ENCODE peak calls at places on chromosomes 1 and 21, in four cellular contexts. Q, M, I and V are unnamed samples.

GRCh38 chr1:26887125-26887524 is 3.0 kb downstream of the GPN2 start:
- DNase-seq in Q (no peak), M (peak), I (no peak), V (no peak)

GRCh38 chr1:181732218-181732990 is 249.1 kb downstream of the CACNA1E start:
- DNase-seq in Q (no peak), M (no peak), I (no peak), V (no peak)

GRCh38 chr1:186655877-186656276 is 24.3 kb downstream of the PTGS2 start:
- DNase-seq in Q (no peak), M (no peak), I (no peak), V (no peak)

GRCh38 chr1:155002479-155003226 is at the start of gene ZBTB7B:
- DNase-seq in Q (peak), M (no peak), I (no peak), V (no peak)

GRCh38 chr1:228898582-228898992 is 163.3 kb downstream of the RHOU start:
- DNase-seq in Q (no peak), M (no peak), I (no peak), V (no peak)

GRCh38 chr1:213070399-213070798 is 19.4 kb downstream of the RPS6KC1 start:
- DNase-seq in Q (no peak), M (peak), I (peak), V (peak)

GRCh38 chr1:224513787-224514209 is 79.2 kb upstream of the WDR26 start:
- DNase-seq in Q (peak), M (peak), I (no peak), V (peak)

GRCh38 chr1:2946291-2946690 is 75.0 kb upstream of the ACTRT2 start:
- DNase-seq in Q (no peak), M (no peak), I (no peak), V (no peak)

GRCh38 chr1:27011058-27011764 is 1.4 kb downstream of the TENT5B start:
- DNase-seq in Q (peak), M (no peak), I (no peak), V (no peak)

GRCh38 chr21:15250384-15250783 is 185.6 kb upstream of the NRIP1 start:
- DNase-seq in Q (no peak), M (no peak), I (no peak), V (no peak)

GRCh38 chr21:45407629-45408247 is 2.8 kb downstream of the COL18A1 start:
- DNase-seq in Q (no peak), M (no peak), I (no peak), V (no peak)

GRCh38 chr21:45405271-45405818 is 380 bp downstream of the COL18A1 start:
- DNase-seq in Q (peak), M (peak), I (no peak), V (no peak)

GRCh38 chr21:45405819-45406762 is 1.1 kb downstream of the COL18A1 start:
- DNase-seq in Q (no peak), M (peak), I (no peak), V (peak)

GRCh38 chr21:45408271-45408791 is 3.4 kb downstream of the COL18A1 start:
- DNase-seq in Q (no peak), M (no peak), I (no peak), V (no peak)

GRCh38 chr21:45406801-45407628 is 2.0 kb downstream of the COL18A1 start:
- DNase-seq in Q (no peak), M (no peak), I (no peak), V (peak)
- TF ChIP-seq NFIC in Q (no peak), M (no peak), I (no peak), V (no peak)

GRCh38 chr1:7705908-7706216 is 65.2 kb upstream of the VAMP3 start:
- DNase-seq in Q (no peak), M (no peak), I (no peak), V (no peak)

GRCh38 chr1:7707527-7707926 is 63.6 kb upstream of the VAMP3 start:
- DNase-seq in Q (no peak), M (no peak), I (no peak), V (no peak)

GRCh38 chr1:7705048-7705907 is 65.8 kb upstream of the VAMP3 start:
- DNase-seq in Q (no peak), M (peak), I (no peak), V (no peak)

GRCh38 chr1:7712731-7713323 is 58.3 kb upstream of the VAMP3 start:
- DNase-seq in Q (no peak), M (no peak), I (no peak), V (no peak)

DNA sequence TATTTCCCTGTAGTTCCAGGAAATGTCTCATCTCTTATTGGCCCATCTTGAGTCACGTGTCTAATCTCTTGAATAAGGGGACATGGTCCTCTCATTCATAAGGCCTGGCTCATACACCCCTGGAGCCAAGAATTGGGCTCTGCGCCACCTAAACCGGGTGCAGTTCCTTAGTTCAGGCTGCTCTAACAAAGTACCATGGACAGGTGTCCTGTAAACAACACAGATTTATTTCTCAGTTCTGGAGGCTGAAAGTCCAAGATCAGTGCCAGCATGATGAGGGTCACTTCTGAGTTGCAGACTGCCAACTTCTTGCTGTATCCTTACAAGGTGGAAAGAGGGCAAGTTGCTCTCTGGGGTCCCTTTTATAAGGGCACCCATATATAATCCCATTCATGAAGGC is 60.2 kb upstream of the VAMP3 start:
- DNase-seq in Q (no peak), M (no peak), I (no peak), V (no peak)
- TF ChIP-seq NFIC in Q (no peak), M (no peak), I (no peak), V (no peak)

DNA sequence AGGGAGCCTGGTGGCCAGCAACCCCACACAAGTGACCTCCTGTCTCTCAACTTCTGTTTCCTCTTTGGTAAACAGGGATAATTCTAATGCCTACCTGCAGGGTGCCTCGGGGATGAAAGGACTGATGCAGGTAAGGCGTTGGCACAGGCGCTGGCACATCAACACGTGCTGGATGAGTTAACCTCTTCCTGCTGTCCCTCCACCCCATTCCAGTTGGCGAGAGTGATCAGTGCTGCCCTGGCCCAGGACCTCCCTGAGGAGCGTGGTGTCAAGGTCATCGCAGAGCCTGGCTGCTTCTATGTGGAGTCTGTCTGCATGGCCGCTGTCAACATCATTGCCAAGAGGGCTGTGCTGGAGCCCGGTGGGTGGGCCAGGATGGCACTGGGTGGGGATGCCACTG is 69.1 kb upstream of the TINAGL1 start:
- DNase-seq in Q (no peak), M (no peak), I (no peak), V (no peak)
- TF ChIP-seq NFIC in Q (no peak), M (no peak), I (no peak), V (no peak)

GRCh38 chr1:67390041-67390887 is 39.9 kb downstream of the SERBP1 start:
- DNase-seq in Q (no peak), M (no peak), I (no peak), V (no peak)
- TF ChIP-seq NFIC in Q (no peak), M (peak), I (no peak), V (no peak)

DNA sequence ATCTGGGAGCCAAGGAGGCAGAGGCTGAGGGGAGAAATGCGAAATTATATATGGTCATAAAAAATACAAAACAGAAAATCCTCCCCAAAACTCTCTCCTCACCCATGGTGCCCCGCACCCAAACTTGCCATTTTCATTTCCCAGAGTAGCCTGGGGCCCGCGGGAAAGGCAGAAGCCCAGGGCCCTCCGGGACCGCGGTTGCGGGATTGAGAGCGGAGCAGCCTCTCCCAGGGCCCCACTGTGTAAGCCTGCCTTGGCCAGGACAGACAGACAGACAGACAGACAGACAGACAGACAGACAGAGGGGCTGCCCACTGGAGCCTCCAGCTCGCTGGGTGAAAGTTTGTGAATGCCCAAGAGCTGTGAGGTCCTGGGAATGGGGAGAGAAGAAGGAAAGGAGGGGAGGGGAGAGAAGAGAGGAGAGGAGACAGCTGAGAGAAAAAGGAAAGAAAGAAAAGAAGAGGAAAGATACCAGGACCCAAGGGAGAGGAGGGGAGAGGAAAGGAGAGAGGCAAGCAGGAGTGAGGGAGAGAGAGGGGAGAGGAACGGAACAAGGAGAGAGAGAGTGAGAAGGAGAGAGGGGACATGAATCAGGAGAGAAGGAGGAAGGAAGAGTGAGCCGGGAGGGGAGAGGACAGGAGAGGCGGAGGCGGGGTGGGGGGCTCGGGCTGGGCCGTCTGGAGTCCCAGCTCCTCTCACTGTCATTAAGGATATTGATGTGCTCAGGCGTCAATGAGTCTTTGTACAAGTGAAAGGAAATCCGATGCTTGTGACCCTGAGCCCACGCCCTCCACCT is 69.3 kb upstream of the CASZ1 start:
- DNase-seq in Q (no peak), M (no peak), I (no peak), V (no peak)
- TF ChIP-seq NFIC in Q (no peak), M (no peak), I (no peak), V (no peak)

GRCh38 chr1:15948091-15948591 is 27.8 kb downstream of the ZBTB17 start:
- DNase-seq in Q (no peak), M (no peak), I (no peak), V (no peak)
- TF ChIP-seq NFIC in Q (no peak), M (no peak), I (no peak), V (no peak)

DNA sequence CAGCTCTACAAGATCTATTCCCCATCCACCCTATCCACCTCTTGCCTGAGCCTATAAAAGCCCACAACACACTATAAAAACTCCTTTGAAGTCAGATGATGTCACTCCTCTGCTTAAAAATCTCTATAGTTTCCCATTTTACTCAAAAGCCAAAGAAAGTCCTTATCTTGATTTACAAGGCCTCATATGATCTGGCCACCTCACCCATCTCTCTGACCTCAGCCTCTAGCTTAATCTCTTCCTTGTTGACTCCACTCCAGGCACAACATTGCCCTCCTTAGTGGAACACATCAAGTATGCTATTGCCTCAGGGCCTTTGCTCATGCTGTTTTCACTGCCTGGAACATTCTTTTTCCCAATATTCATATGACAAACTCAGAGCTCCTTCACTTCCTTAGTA is 33.3 kb downstream of the ZNF281 start:
- DNase-seq in Q (no peak), M (no peak), I (no peak), V (no peak)
- TF ChIP-seq NFIC in Q (no peak), M (no peak), I (no peak), V (no peak)

GRCh38 chr1:208357663-208358507 is 113.7 kb upstream of the PLXNA2 start:
- DNase-seq in Q (no peak), M (no peak), I (no peak), V (no peak)
- TF ChIP-seq NFIC in Q (no peak), M (no peak), I (no peak), V (no peak)

GRCh38 chr1:245074898-245075297 is 79.9 kb upstream of the KIF26B start:
- DNase-seq in Q (no peak), M (no peak), I (no peak), V (no peak)

GRCh38 chr1:245084551-245084950 is 70.2 kb upstream of the KIF26B start:
- DNase-seq in Q (no peak), M (no peak), I (no peak), V (no peak)

GRCh38 chr1:245074232-245074747 is 80.5 kb upstream of the KIF26B start:
- DNase-seq in Q (no peak), M (no peak), I (no peak), V (no peak)

DNA sequence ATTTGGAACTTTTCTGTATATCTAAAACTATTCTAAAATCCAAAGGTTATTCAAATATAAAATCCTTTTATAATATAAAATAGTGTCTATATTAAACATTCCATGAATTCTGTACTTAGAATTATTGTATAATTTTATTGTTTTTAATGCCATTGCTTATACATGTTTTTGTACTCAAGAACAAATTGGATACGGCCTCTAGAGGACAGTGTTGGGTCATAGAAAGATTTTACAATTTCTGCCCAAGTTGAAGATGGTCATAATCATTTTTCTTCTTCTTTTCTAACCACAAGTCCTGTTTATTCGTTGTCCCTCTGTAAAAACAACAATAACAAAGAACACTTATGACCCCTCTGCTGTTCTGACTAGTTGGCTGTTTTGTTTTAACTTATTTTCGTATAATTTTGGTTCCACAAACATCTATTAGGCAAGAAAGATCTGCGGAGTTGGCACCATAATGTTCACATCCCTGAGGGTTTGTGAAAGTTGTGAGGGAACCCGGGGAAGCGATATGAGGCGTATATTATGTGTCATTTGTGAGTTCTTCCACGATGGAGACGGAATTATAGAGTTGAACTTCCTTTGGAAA is 75.7 kb upstream of the KIF26B start:
- DNase-seq in Q (no peak), M (peak), I (no peak), V (peak)
- TF ChIP-seq NFIC in Q (no peak), M (no peak), I (no peak), V (no peak)

GRCh38 chr1:197923013-197923412 is 5.8 kb downstream of the LHX9 start:
- DNase-seq in Q (no peak), M (peak), I (no peak), V (no peak)

GRCh38 chr1:197921235-197922069 is 4.3 kb downstream of the LHX9 start:
- DNase-seq in Q (no peak), M (no peak), I (no peak), V (no peak)

GRCh38 chr1:197919523-197920301 is 2.5 kb downstream of the LHX9 start:
- DNase-seq in Q (no peak), M (peak), I (no peak), V (no peak)

GRCh38 chr1:197920345-197921117 is 3.4 kb downstream of the LHX9 start:
- DNase-seq in Q (no peak), M (no peak), I (no peak), V (no peak)

GRCh38 chr1:197922070-197922390 is 4.9 kb downstream of the LHX9 start:
- DNase-seq in Q (no peak), M (peak), I (no peak), V (no peak)
- TF ChIP-seq NFIC in Q (no peak), M (no peak), I (no peak), V (no peak)